ENCODE peak calls at places on chromosome 18, in eight cellular contexts. N is erythroblast, Z is uterus, Y is transverse colon, A is GM12892, O is Peyer's patch, E is adrenal gland, D is body of pancreas. H is an unnamed sample.

GRCh38 chr18:10660485-10660884 is 134.7 kb downstream of the NAPG start:
- DNase-seq in N (no peak), Z (no peak), Y (no peak), A (no peak), O (no peak), E (peak; percentile 28), D (no peak), H (no peak)

GRCh38 chr18:9362869-9363268 is 28.3 kb downstream of the TWSG1 start:
- DNase-seq in N (no peak), Z (no peak), Y (no peak), A (no peak), O (no peak), E (no peak), D (no peak), H (no peak)

GRCh38 chr18:75211721-75212625 is 1.4 kb downstream of the TSHZ1 start:
- DNase-seq in N (peak; percentile 49), Z (peak; percentile 45), Y (peak; percentile 39), A (no peak), O (no peak), E (peak; percentile 68), D (peak; percentile 54), H (no peak)

GRCh38 chr18:46054956-46055831 is 16.9 kb downstream of the PSTPIP2 start:
- DNase-seq in N (no peak), Z (no peak), Y (no peak), A (no peak), O (no peak), E (no peak), D (no peak), H (no peak)

GRCh38 chr18:43195421-43195820 is 79.9 kb upstream of the RIT2 start:
- DNase-seq in N (no peak), Z (no peak), Y (no peak), A (no peak), O (no peak), E (no peak), D (no peak), H (no peak)

GRCh38 chr18:46413684-46414083 is 243.3 kb downstream of the LOXHD1 start:
- DNase-seq in N (no peak), Z (no peak), Y (no peak), A (no peak), O (no peak), E (no peak), D (no peak), H (no peak)

GRCh38 chr18:50143891-50144290 is 51.1 kb downstream of the MYO5B start:
- DNase-seq in N (no peak), Z (no peak), Y (no peak), A (no peak), O (no peak), E (no peak), D (no peak), H (no peak)

GRCh38 chr18:59839241-59839640 is 60.6 kb upstream of the PMAIP1 start:
- DNase-seq in N (no peak), Z (no peak), Y (no peak), A (no peak), O (no peak), E (no peak), D (no peak), H (no peak)

GRCh38 chr18:79344208-79344581 is 51.5 kb upstream of the NFATC1 start:
- DNase-seq in N (no peak), Z (no peak), Y (no peak), A (no peak), O (no peak), E (no peak), D (no peak), H (no peak)

GRCh38 chr18:38483326-38483725 is 917.7 kb upstream of the CELF4 start:
- DNase-seq in N (no peak), Z (no peak), Y (no peak), A (no peak), O (no peak), E (no peak), D (no peak), H (no peak)

GRCh38 chr18:29749699-29750098 is 1292.8 kb downstream of the DSC3 start:
- DNase-seq in N (no peak), Z (no peak), Y (no peak), A (no peak), O (no peak), E (no peak), D (no peak), H (no peak)

GRCh38 chr18:57052173-57052572 is 94.7 kb upstream of the BOD1L2 start:
- DNase-seq in N (peak; percentile 45), Z (no peak), Y (no peak), A (no peak), O (no peak), E (no peak), D (no peak), H (no peak)
- TF ChIP-seq POLR2A in N (no peak), Z (no peak), Y (no peak), A (no peak), O (no peak), E (no peak), D (no peak), H (no peak)

GRCh38 chr18:22166070-22166972 is 3.1 kb upstream of the GATA6 start:
- DNase-seq in N (no peak), Z (peak; percentile 62), Y (peak; percentile 77), A (no peak), O (peak; percentile 78), E (peak; percentile 90), D (peak; percentile 79), H (no peak)
- TF ChIP-seq POLR2A in N (no peak), Z (no peak), Y (peak; percentile 75), A (no peak), O (no peak), E (peak; percentile 81), D (peak; percentile 89), H (no peak)

GRCh38 chr18:63367241-63367953 is 391 bp upstream of the KDSR start:
- DNase-seq in N (peak; percentile 95), Z (peak; percentile 97), Y (peak; percentile 94), A (peak; percentile 77), O (peak; percentile 95), E (peak; percentile 97), D (peak; percentile 96), H (peak; percentile 75)
- TF ChIP-seq POLR2A in N (peak; percentile 78), Z (peak; percentile 89), Y (peak; percentile 95), A (peak; percentile 86), O (peak; percentile 91), E (peak; percentile 92), D (peak; percentile 93), H (peak; percentile 83)

GRCh38 chr18:39764848-39765247 is 2190.2 kb upstream of the PIK3C3 start:
- DNase-seq in N (no peak), Z (no peak), Y (no peak), A (no peak), O (no peak), E (no peak), D (no peak), H (no peak)
- TF ChIP-seq POLR2A in N (no peak), Z (no peak), Y (no peak), A (no peak), O (no peak), E (no peak), D (no peak), H (no peak)

GRCh38 chr18:21111351-21112139 is at the start of gene ROCK1:
- DNase-seq in N (peak; percentile 99), Z (peak; percentile 99), Y (peak; percentile 99), A (peak; percentile 76), O (peak; percentile 99), E (peak; percentile 98), D (peak; percentile 98), H (peak; percentile 81)
- TF ChIP-seq POLR2A in N (no peak), Z (peak; percentile 79), Y (peak; percentile 32), A (peak; percentile 82), O (peak; percentile 24), E (peak; percentile 97), D (peak; percentile 68), H (peak; percentile 81)

GRCh38 chr18:57164401-57164800 is 17.5 kb downstream of the BOD1L2 start:
- DNase-seq in N (no peak), Z (no peak), Y (no peak), A (no peak), O (no peak), E (no peak), D (no peak), H (no peak)
- TF ChIP-seq POLR2A in N (no peak), Z (no peak), Y (no peak), A (no peak), O (no peak), E (no peak), D (no peak), H (no peak)